ENCODE peak calls at places on chromosomes 3 and 15, in four cellular contexts. G is A549, M is GM12878, N is HepG2. V is an unnamed sample.

GRCh38 chr3:13827699-13828098 is 52.2 kb downstream of the WNT7A start:
- DNase-seq in G (no peak), M (no peak), N (no peak), V (no peak)

GRCh38 chr15:59372352-59373211 is at the start of gene MYO1E:
- DNase-seq in G (peak; percentile 100), M (peak; percentile 72), N (peak; percentile 96), V (peak; percentile 98)

GRCh38 chr3:24387000-24387399 is 107.7 kb downstream of the THRB start:
- DNase-seq in G (no peak), M (no peak), N (no peak), V (no peak)

GRCh38 chr3:66261318-66261717 is 40.5 kb downstream of the SLC25A26 start:
- DNase-seq in G (no peak), M (no peak), N (no peak), V (no peak)

GRCh38 chr3:149376728-149377407 is 581 bp downstream of the TM4SF1 start:
- DNase-seq in G (no peak), M (no peak), N (no peak), V (no peak)

GRCh38 chr3:3101660-3102458 is 8.3 kb downstream of the IL5RA start:
- DNase-seq in G (no peak), M (no peak), N (no peak), V (no peak)

GRCh38 chr3:57082481-57082880 is 22.0 kb downstream of the SPATA12 start:
- DNase-seq in G (no peak), M (no peak), N (no peak), V (no peak)

GRCh38 chr15:88664151-88664778 is 25.4 kb downstream of the ISG20 start:
- DNase-seq in G (no peak), M (no peak), N (no peak), V (peak; percentile 71)

GRCh38 chr15:101428758-101429157 is 60.7 kb downstream of the PCSK6 start:
- DNase-seq in G (no peak), M (no peak), N (no peak), V (no peak)

GRCh38 chr3:190032924-190033323 is 87.8 kb downstream of the P3H2 start:
- DNase-seq in G (no peak), M (no peak), N (no peak), V (peak; percentile 82)

GRCh38 chr15:73022156-73022555 is 30.1 kb upstream of the NEO1 start:
- DNase-seq in G (no peak), M (no peak), N (no peak), V (no peak)

GRCh38 chr15:45221053-45221599 is 30.9 kb upstream of the SLC28A2 start:
- DNase-seq in G (no peak), M (no peak), N (no peak), V (no peak)

GRCh38 chr3:133209871-133210550 is 171.8 kb downstream of the TMEM108 start:
- DNase-seq in G (no peak), M (peak; percentile 13), N (no peak), V (no peak)

GRCh38 chr15:77748078-77749064 is 115.7 kb upstream of the LINGO1 start:
- DNase-seq in G (peak; percentile 33), M (no peak), N (peak; percentile 6), V (peak; percentile 33)

GRCh38 chr3:171982829-171983228 is 56.5 kb upstream of the FNDC3B start:
- DNase-seq in G (no peak), M (no peak), N (no peak), V (no peak)

GRCh38 chr15:66505430-66505811 is 295 bp downstream of the ZWILCH start:
- DNase-seq in G (peak; percentile 72), M (no peak), N (no peak), V (no peak)

GRCh38 chr3:152199069-152199838 is 69.5 kb upstream of the MBNL1 start:
- DNase-seq in G (no peak), M (no peak), N (no peak), V (no peak)

GRCh38 chr15:48596415-48596814 is 49.1 kb downstream of the FBN1 start:
- DNase-seq in G (no peak), M (peak; percentile 36), N (no peak), V (no peak)

GRCh38 chr3:65979152-65979551 is 59.6 kb downstream of the MAGI1 start:
- DNase-seq in G (no peak), M (no peak), N (no peak), V (peak; percentile 41)

GRCh38 chr15:52162260-52162659 is 28.9 kb downstream of the GNB5 start:
- DNase-seq in G (no peak), M (no peak), N (no peak), V (no peak)

GRCh38 chr3:133568294-133569014 is 5.0 kb upstream of the CDV3 start:
- DNase-seq in G (peak; percentile 55), M (no peak), N (peak; percentile 47), V (no peak)

GRCh38 chr15:101684384-101684783 is 32.2 kb upstream of the TM2D3 start:
- DNase-seq in G (peak; percentile 58), M (no peak), N (no peak), V (no peak)

GRCh38 chr15:47887181-47887580 is 169.9 kb downstream of the SEMA6D start:
- DNase-seq in G (no peak), M (no peak), N (no peak), V (no peak)

GRCh38 chr3:51955893-51956770 is 951 bp downstream of the GPR62 start:
- DNase-seq in G (no peak), M (no peak), N (no peak), V (peak; percentile 91)

GRCh38 chr3:156359337-156359736 is 195.6 kb downstream of the SSR3 start:
- DNase-seq in G (no peak), M (no peak), N (no peak), V (no peak)

GRCh38 chr15:68252925-68253534 is 23.5 kb upstream of the CLN6 start:
- DNase-seq in G (peak; percentile 82), M (peak; percentile 26), N (peak; percentile 72), V (peak; percentile 92)

GRCh38 chr15:31155136-31155535 is 53.6 kb upstream of the TRPM1 start:
- DNase-seq in G (no peak), M (no peak), N (no peak), V (no peak)

GRCh38 chr3:65030014-65030627 is 342.3 kb upstream of the ADAMTS9 start:
- DNase-seq in G (no peak), M (no peak), N (no peak), V (no peak)

GRCh38 chr15:74133071-74133702 is 2.8 kb downstream of the ISLR2 start:
- DNase-seq in G (no peak), M (no peak), N (no peak), V (peak; percentile 69)

GRCh38 chr3:178422406-178422805 is 113.8 kb upstream of the KCNMB2 start:
- DNase-seq in G (no peak), M (no peak), N (no peak), V (no peak)
- TF ChIP-seq JUNB in G (no peak), M (no peak), N (no peak), V (no peak)

GRCh38 chr15:22973286-22973685 is 6.9 kb downstream of the CYFIP1 start:
- DNase-seq in G (no peak), M (peak; percentile 42), N (peak; percentile 67), V (no peak)
- H3K27ac ChIP-seq in G (no peak overlapping the region), M (peak overlapping the region; percentile 12), N (peak overlapping the region; percentile 39), V (no peak overlapping the region)

GRCh38 chr3:125120370-125121122 is 64.7 kb upstream of the HEG1 start:
- DNase-seq in G (no peak), M (no peak), N (no peak), V (peak; percentile 94)
- TF ChIP-seq JUNB in G (no peak), M (no peak), N (no peak), V (no peak)

GRCh38 chr15:60696523-60696859 is 217.5 kb upstream of the ICE2 start:
- DNase-seq in G (no peak), M (no peak), N (no peak), V (no peak)

GRCh38 chr15:60695713-60696522 is 217.0 kb upstream of the ICE2 start:
- DNase-seq in G (no peak), M (no peak), N (no peak), V (no peak)

GRCh38 chr15:60703196-60703933 is 224.4 kb upstream of the ICE2 start:
- DNase-seq in G (no peak), M (no peak), N (no peak), V (no peak)

GRCh38 chr15:60701261-60702019 is 222.5 kb upstream of the ICE2 start:
- DNase-seq in G (no peak), M (no peak), N (no peak), V (no peak)

DNA sequence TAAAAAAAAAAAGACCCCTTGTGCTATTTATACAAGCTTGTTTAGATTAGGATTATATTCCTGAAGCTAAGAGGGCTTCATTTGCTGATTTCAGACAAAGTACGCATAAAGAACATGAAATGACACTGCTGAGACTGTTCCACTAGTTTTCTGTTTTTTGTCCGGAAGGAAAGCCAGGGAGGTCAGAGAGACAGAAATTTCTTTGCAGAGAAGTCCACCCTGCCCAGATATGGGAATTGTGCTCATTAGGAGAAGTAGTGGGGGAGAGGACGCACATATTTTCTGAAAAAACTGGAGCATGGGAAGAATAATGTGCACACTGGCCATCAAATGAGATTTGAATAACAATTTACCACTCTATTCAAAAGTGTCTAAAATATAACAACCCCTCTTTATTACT is 220.9 kb upstream of the ICE2 start:
- DNase-seq in G (no peak), M (no peak), N (no peak), V (no peak)
- H3K27ac ChIP-seq in G (no peak overlapping the region), M (no peak overlapping the region), N (no peak overlapping the region), V (no peak overlapping the region)

GRCh38 chr15:80936288-80937078 is 53.1 kb downstream of the MESD start:
- DNase-seq in G (no peak), M (no peak), N (no peak), V (no peak)

GRCh38 chr15:80931721-80932609 is 57.7 kb downstream of the MESD start:
- DNase-seq in G (no peak), M (no peak), N (no peak), V (no peak)

GRCh38 chr15:80932989-80933388 is 56.6 kb downstream of the MESD start:
- DNase-seq in G (no peak), M (no peak), N (no peak), V (no peak)

GRCh38 chr15:80937718-80938117 is 51.9 kb downstream of the MESD start:
- DNase-seq in G (no peak), M (no peak), N (no peak), V (no peak)

GRCh38 chr15:80934761-80935221 is 54.8 kb downstream of the MESD start:
- DNase-seq in G (no peak), M (no peak), N (no peak), V (peak; percentile 59)
- TF ChIP-seq JUNB in G (no peak), M (no peak), N (no peak), V (no peak)